ENCODE peak calls at places on chromosomes 6 and 20, in four cellular contexts. One of them, this sample, is unnamed.

GRCh38 chr6:43129434-43130194 is 41.5 kb upstream of the SRF start:
- DNase-seq in skeletal muscle cell: no peak
- DNase-seq in stimulated activated CD8-positive, alpha-beta memory T cell treated with anti-CD3 and anti-CD28 coated beads, Interleukin-4, amount 100 ng/mL, for 24 hours: no peak
- DNase-seq in coronary artery: no peak
- DNase-seq in this sample: peak

GRCh38 chr6:12608874-12609273 is 107.7 kb upstream of the PHACTR1 start:
- DNase-seq in skeletal muscle cell: no peak
- DNase-seq in stimulated activated CD8-positive, alpha-beta memory T cell treated with anti-CD3 and anti-CD28 coated beads, Interleukin-4, amount 100 ng/mL, for 24 hours: no peak
- DNase-seq in coronary artery: no peak
- DNase-seq in this sample: no peak

GRCh38 chr6:168302534-168302933 is 17.0 kb downstream of the DACT2 start:
- DNase-seq in skeletal muscle cell: no peak
- DNase-seq in stimulated activated CD8-positive, alpha-beta memory T cell treated with anti-CD3 and anti-CD28 coated beads, Interleukin-4, amount 100 ng/mL, for 24 hours: no peak
- DNase-seq in coronary artery: no peak
- DNase-seq in this sample: no peak

GRCh38 chr6:39695447-39695846 is 29.8 kb downstream of the KIF6 start:
- DNase-seq in skeletal muscle cell: no peak
- DNase-seq in stimulated activated CD8-positive, alpha-beta memory T cell treated with anti-CD3 and anti-CD28 coated beads, Interleukin-4, amount 100 ng/mL, for 24 hours: no peak
- DNase-seq in coronary artery: no peak
- DNase-seq in this sample: no peak

GRCh38 chr6:131980338-131980790 is 29.2 kb upstream of the CCN2 start:
- DNase-seq in skeletal muscle cell: no peak
- DNase-seq in stimulated activated CD8-positive, alpha-beta memory T cell treated with anti-CD3 and anti-CD28 coated beads, Interleukin-4, amount 100 ng/mL, for 24 hours: no peak
- DNase-seq in coronary artery: no peak
- DNase-seq in this sample: no peak

GRCh38 chr6:82553863-82554531 is 190.4 kb downstream of the TPBG start:
- DNase-seq in skeletal muscle cell: no peak
- DNase-seq in stimulated activated CD8-positive, alpha-beta memory T cell treated with anti-CD3 and anti-CD28 coated beads, Interleukin-4, amount 100 ng/mL, for 24 hours: no peak
- DNase-seq in coronary artery: no peak
- DNase-seq in this sample: no peak

GRCh38 chr6:114108119-114109002 is 137.4 kb upstream of the HDAC2 start:
- DNase-seq in skeletal muscle cell: no peak
- DNase-seq in stimulated activated CD8-positive, alpha-beta memory T cell treated with anti-CD3 and anti-CD28 coated beads, Interleukin-4, amount 100 ng/mL, for 24 hours: no peak
- DNase-seq in coronary artery: no peak
- DNase-seq in this sample: peak

GRCh38 chr6:43758617-43759050 is 11.4 kb upstream of the VEGFA start:
- DNase-seq in skeletal muscle cell: no peak
- DNase-seq in stimulated activated CD8-positive, alpha-beta memory T cell treated with anti-CD3 and anti-CD28 coated beads, Interleukin-4, amount 100 ng/mL, for 24 hours: no peak
- DNase-seq in coronary artery: no peak
- DNase-seq in this sample: peak

GRCh38 chr20:62815066-62815991 is 1.5 kb upstream of the COL9A3 start:
- DNase-seq in skeletal muscle cell: no peak
- DNase-seq in stimulated activated CD8-positive, alpha-beta memory T cell treated with anti-CD3 and anti-CD28 coated beads, Interleukin-4, amount 100 ng/mL, for 24 hours: no peak
- DNase-seq in coronary artery: no peak
- DNase-seq in this sample: no peak

GRCh38 chr20:25565578-25566157 is 19.7 kb downstream of the NINL start:
- DNase-seq in skeletal muscle cell: no peak
- DNase-seq in stimulated activated CD8-positive, alpha-beta memory T cell treated with anti-CD3 and anti-CD28 coated beads, Interleukin-4, amount 100 ng/mL, for 24 hours: no peak
- DNase-seq in coronary artery: no peak
- DNase-seq in this sample: no peak

GRCh38 chr6:25476126-25476525 is 175.9 kb upstream of the SCGN start:
- DNase-seq in skeletal muscle cell: no peak
- DNase-seq in stimulated activated CD8-positive, alpha-beta memory T cell treated with anti-CD3 and anti-CD28 coated beads, Interleukin-4, amount 100 ng/mL, for 24 hours: no peak
- DNase-seq in coronary artery: no peak
- DNase-seq in this sample: no peak

GRCh38 chr20:44522841-44523240 is 971 bp upstream of the SERINC3 start:
- DNase-seq in skeletal muscle cell: no peak
- DNase-seq in stimulated activated CD8-positive, alpha-beta memory T cell treated with anti-CD3 and anti-CD28 coated beads, Interleukin-4, amount 100 ng/mL, for 24 hours: no peak
- DNase-seq in coronary artery: no peak
- DNase-seq in this sample: no peak

GRCh38 chr6:63802606-63803206 is 167.1 kb downstream of the PHF3 start:
- DNase-seq in skeletal muscle cell: no peak
- DNase-seq in stimulated activated CD8-positive, alpha-beta memory T cell treated with anti-CD3 and anti-CD28 coated beads, Interleukin-4, amount 100 ng/mL, for 24 hours: no peak
- DNase-seq in coronary artery: no peak
- DNase-seq in this sample: no peak

GRCh38 chr6:150617496-150618460 is 18.1 kb downstream of the PLEKHG1 start:
- DNase-seq in skeletal muscle cell: no peak
- DNase-seq in stimulated activated CD8-positive, alpha-beta memory T cell treated with anti-CD3 and anti-CD28 coated beads, Interleukin-4, amount 100 ng/mL, for 24 hours: no peak
- DNase-seq in coronary artery: no peak
- DNase-seq in this sample: no peak

GRCh38 chr6:21749754-21750153 is 156.2 kb downstream of the SOX4 start:
- DNase-seq in skeletal muscle cell: no peak
- DNase-seq in stimulated activated CD8-positive, alpha-beta memory T cell treated with anti-CD3 and anti-CD28 coated beads, Interleukin-4, amount 100 ng/mL, for 24 hours: no peak
- DNase-seq in coronary artery: no peak
- DNase-seq in this sample: no peak

GRCh38 chr6:70389261-70389660 is 24.0 kb upstream of the FAM135A start:
- DNase-seq in skeletal muscle cell: no peak
- DNase-seq in stimulated activated CD8-positive, alpha-beta memory T cell treated with anti-CD3 and anti-CD28 coated beads, Interleukin-4, amount 100 ng/mL, for 24 hours: no peak
- DNase-seq in coronary artery: no peak
- DNase-seq in this sample: no peak

GRCh38 chr6:35047265-35048011 is 93.7 kb downstream of the TCP11 start:
- DNase-seq in skeletal muscle cell: peak
- DNase-seq in stimulated activated CD8-positive, alpha-beta memory T cell treated with anti-CD3 and anti-CD28 coated beads, Interleukin-4, amount 100 ng/mL, for 24 hours: no peak
- DNase-seq in coronary artery: no peak
- DNase-seq in this sample: no peak

GRCh38 chr20:32777177-32777956 is 15.2 kb downstream of the DNMT3B start:
- DNase-seq in skeletal muscle cell: no peak
- DNase-seq in stimulated activated CD8-positive, alpha-beta memory T cell treated with anti-CD3 and anti-CD28 coated beads, Interleukin-4, amount 100 ng/mL, for 24 hours: no peak
- DNase-seq in coronary artery: no peak
- DNase-seq in this sample: no peak

GRCh38 chr6:138538390-138539031 is 39.2 kb upstream of the NHSL1 start:
- DNase-seq in skeletal muscle cell: no peak
- DNase-seq in stimulated activated CD8-positive, alpha-beta memory T cell treated with anti-CD3 and anti-CD28 coated beads, Interleukin-4, amount 100 ng/mL, for 24 hours: no peak
- DNase-seq in coronary artery: no peak
- DNase-seq in this sample: no peak

GRCh38 chr6:101397199-101397598 is 3.7 kb downstream of the GRIK2 start:
- DNase-seq in skeletal muscle cell: no peak
- DNase-seq in stimulated activated CD8-positive, alpha-beta memory T cell treated with anti-CD3 and anti-CD28 coated beads, Interleukin-4, amount 100 ng/mL, for 24 hours: no peak
- DNase-seq in coronary artery: no peak
- DNase-seq in this sample: no peak

GRCh38 chr6:33251390-33252012 is 20.2 kb downstream of the VPS52 start:
- DNase-seq in skeletal muscle cell: no peak
- DNase-seq in stimulated activated CD8-positive, alpha-beta memory T cell treated with anti-CD3 and anti-CD28 coated beads, Interleukin-4, amount 100 ng/mL, for 24 hours: no peak
- DNase-seq in coronary artery: no peak
- DNase-seq in this sample: no peak

GRCh38 chr20:60224914-60225313 is 266.7 kb downstream of the CDH26 start:
- DNase-seq in skeletal muscle cell: no peak
- DNase-seq in stimulated activated CD8-positive, alpha-beta memory T cell treated with anti-CD3 and anti-CD28 coated beads, Interleukin-4, amount 100 ng/mL, for 24 hours: no peak
- DNase-seq in coronary artery: no peak
- DNase-seq in this sample: no peak

GRCh38 chr6:128204621-128205020 is 303.8 kb upstream of the THEMIS start:
- DNase-seq in skeletal muscle cell: no peak
- DNase-seq in stimulated activated CD8-positive, alpha-beta memory T cell treated with anti-CD3 and anti-CD28 coated beads, Interleukin-4, amount 100 ng/mL, for 24 hours: no peak
- DNase-seq in coronary artery: no peak
- DNase-seq in this sample: no peak

GRCh38 chr20:14820771-14821170 is 483.4 kb upstream of the FLRT3 start:
- DNase-seq in skeletal muscle cell: peak
- DNase-seq in stimulated activated CD8-positive, alpha-beta memory T cell treated with anti-CD3 and anti-CD28 coated beads, Interleukin-4, amount 100 ng/mL, for 24 hours: no peak
- DNase-seq in coronary artery: no peak
- DNase-seq in this sample: no peak

GRCh38 chr6:145204258-145204766 is 531.0 kb downstream of the EPM2A start:
- DNase-seq in skeletal muscle cell: no peak
- DNase-seq in stimulated activated CD8-positive, alpha-beta memory T cell treated with anti-CD3 and anti-CD28 coated beads, Interleukin-4, amount 100 ng/mL, for 24 hours: no peak
- DNase-seq in coronary artery: no peak
- DNase-seq in this sample: no peak

GRCh38 chr6:105818505-105818904 is 267.6 kb upstream of the PRDM1 start:
- DNase-seq in skeletal muscle cell: no peak
- DNase-seq in stimulated activated CD8-positive, alpha-beta memory T cell treated with anti-CD3 and anti-CD28 coated beads, Interleukin-4, amount 100 ng/mL, for 24 hours: no peak
- DNase-seq in coronary artery: no peak
- DNase-seq in this sample: no peak

This sample was measured in activated T-cell treated with anti-CD3 and anti-CD28 coated beads, Interleukin-2, amount 50 U/mL, for 48 hours.